ENCODE peak calls at places on chromosomes 11 and 22, in five cellular contexts. One of them, this sample, is unnamed.

GRCh38 chr11:43786016-43786415 is 94.6 kb upstream of the ALKBH3 start:
- DNase-seq in heart right ventricle: no peak
- DNase-seq in AG09309: no peak
- DNase-seq in memory B cell: no peak
- DNase-seq in skeletal muscle cell: no peak
- DNase-seq in this sample: no peak

GRCh38 chr22:31281733-31282132 is 10.6 kb downstream of the PIK3IP1 start:
- DNase-seq in heart right ventricle: no peak
- DNase-seq in AG09309: no peak
- DNase-seq in memory B cell: no peak
- DNase-seq in skeletal muscle cell: no peak
- DNase-seq in this sample: no peak

GRCh38 chr11:116691779-116692178 is 81.0 kb downstream of the BUD13 start:
- DNase-seq in heart right ventricle: peak; percentile 25
- DNase-seq in AG09309: no peak
- DNase-seq in memory B cell: peak; percentile 57
- DNase-seq in skeletal muscle cell: no peak
- DNase-seq in this sample: peak; percentile 28

GRCh38 chr22:50247748-50248147 is 2.9 kb upstream of the TUBGCP6 start:
- DNase-seq in heart right ventricle: no peak
- DNase-seq in AG09309: no peak
- DNase-seq in memory B cell: peak; percentile 71
- DNase-seq in skeletal muscle cell: no peak
- DNase-seq in this sample: no peak

GRCh38 chr11:88508808-88509581 is 171.5 kb upstream of the CTSC start:
- DNase-seq in heart right ventricle: peak; percentile 32
- DNase-seq in AG09309: no peak
- DNase-seq in memory B cell: no peak
- DNase-seq in skeletal muscle cell: no peak
- DNase-seq in this sample: no peak

GRCh38 chr11:118224512-118225180 is at the start of gene JAML:
- DNase-seq in heart right ventricle: no peak
- DNase-seq in AG09309: no peak
- DNase-seq in memory B cell: no peak
- DNase-seq in skeletal muscle cell: no peak
- DNase-seq in this sample: peak; percentile 32

GRCh38 chr11:2203440-2204259 is 32.0 kb upstream of the TH start:
- DNase-seq in heart right ventricle: no peak
- DNase-seq in AG09309: no peak
- DNase-seq in memory B cell: no peak
- DNase-seq in skeletal muscle cell: no peak
- DNase-seq in this sample: no peak

GRCh38 chr11:69516526-69516925 is 35.1 kb downstream of the LINC01488 start:
- DNase-seq in heart right ventricle: no peak
- DNase-seq in AG09309: no peak
- DNase-seq in memory B cell: no peak
- DNase-seq in skeletal muscle cell: no peak
- DNase-seq in this sample: no peak

GRCh38 chr22:22030493-22031182 is 48.1 kb upstream of the TOP3B start:
- DNase-seq in heart right ventricle: no peak
- DNase-seq in AG09309: no peak
- DNase-seq in memory B cell: peak; percentile 64
- DNase-seq in skeletal muscle cell: no peak
- DNase-seq in this sample: no peak

GRCh38 chr11:11148104-11148509 is 204.9 kb downstream of the CSNK2A3 start:
- DNase-seq in heart right ventricle: peak; percentile 67
- DNase-seq in AG09309: peak; percentile 79
- DNase-seq in memory B cell: no peak
- DNase-seq in skeletal muscle cell: peak; percentile 66
- DNase-seq in this sample: no peak

This sample was measured in activated CD4-positive, CD25-positive, alpha-beta regulatory T cell.